ENCODE peak calls at places on chromosomes 2 and 18, in four cellular contexts. I is CD8-positive, alpha-beta T cell; N is right lobe of liver; R is OCI-LY7. V is an unnamed sample.

GRCh38 chr18:10051877-10052631 is 138.2 kb downstream of the VAPA start:
- DNase-seq in I (no peak), N (no peak), R (no peak), V (peak)

GRCh38 chr2:39469807-39470206 is 32.7 kb upstream of the MAP4K3 start:
- DNase-seq in I (no peak), N (peak), R (peak), V (peak)

GRCh38 chr18:12159446-12159845 is 65.8 kb downstream of the ANKRD62 start:
- DNase-seq in I (no peak), N (no peak), R (no peak), V (peak)

GRCh38 chr2:44364604-44365003 is 2.9 kb downstream of the CAMKMT start:
- DNase-seq in I (no peak), N (no peak), R (no peak), V (no peak)

GRCh38 chr2:98634406-98635092 is 26.2 kb downstream of the UNC50 start:
- DNase-seq in I (peak), N (no peak), R (no peak), V (no peak)

GRCh38 chr18:6382968-6383367 is 31.7 kb downstream of the L3MBTL4 start:
- DNase-seq in I (no peak), N (no peak), R (no peak), V (no peak)

GRCh38 chr2:46381263-46381849 is 84.1 kb downstream of the EPAS1 start:
- DNase-seq in I (no peak), N (no peak), R (no peak), V (no peak)

GRCh38 chr2:132582360-132582759 is 87.6 kb downstream of the LYPD1 start:
- DNase-seq in I (no peak), N (no peak), R (no peak), V (no peak)

GRCh38 chr2:146677280-146677679 is 1167.5 kb upstream of the ACVR2A start:
- DNase-seq in I (no peak), N (no peak), R (no peak), V (no peak)

GRCh38 chr2:236166781-236167296 is 1.3 kb downstream of the GBX2 start:
- DNase-seq in I (no peak), N (no peak), R (no peak), V (no peak)

GRCh38 chr18:79987566-79987965 is 797 bp downstream of the TXNL4A start:
- DNase-seq in I (no peak), N (no peak), R (no peak), V (peak)

GRCh38 chr2:28356095-28356911 is 36.4 kb upstream of the FOSL2 start:
- DNase-seq in I (no peak), N (peak), R (no peak), V (peak)

GRCh38 chr2:165699931-165700330 is 94.1 kb downstream of the GALNT3 start:
- DNase-seq in I (no peak), N (no peak), R (peak), V (no peak)

GRCh38 chr2:3630631-3631030 is 27.4 kb upstream of the ALLC start:
- DNase-seq in I (no peak), N (no peak), R (no peak), V (no peak)

GRCh38 chr18:72161686-72162085 is 382.5 kb downstream of the CBLN2 start:
- DNase-seq in I (no peak), N (no peak), R (no peak), V (peak)

GRCh38 chr2:240579071-240579762 is 7.3 kb upstream of the CAPN10 start:
- DNase-seq in I (no peak), N (no peak), R (no peak), V (no peak)

GRCh38 chr2:155701721-155702120 is 630.8 kb downstream of the NR4A2 start:
- DNase-seq in I (no peak), N (no peak), R (no peak), V (no peak)

GRCh38 chr2:31404302-31404701 is 10.2 kb downstream of the XDH start:
- DNase-seq in I (no peak), N (no peak), R (no peak), V (no peak)

GRCh38 chr2:155381446-155381845 is 683.0 kb downstream of the KCNJ3 start:
- DNase-seq in I (no peak), N (no peak), R (no peak), V (no peak)

GRCh38 chr2:240646061-240646899 is 21.0 kb downstream of the GPR35 start:
- DNase-seq in I (no peak), N (no peak), R (no peak), V (no peak)

GRCh38 chr18:58314284-58314683 is 270.3 kb downstream of the NEDD4L start:
- DNase-seq in I (no peak), N (peak), R (no peak), V (peak)

GRCh38 chr18:75277629-75277966 is 67.0 kb downstream of the TSHZ1 start:
- DNase-seq in I (no peak), N (no peak), R (no peak), V (no peak)

GRCh38 chr2:102505290-102505689 is 32.3 kb downstream of the SLC9A4 start:
- DNase-seq in I (no peak), N (no peak), R (no peak), V (no peak)

GRCh38 chr2:557635-558301 is 119.4 kb downstream of the TMEM18 start:
- DNase-seq in I (no peak), N (no peak), R (no peak), V (no peak)

GRCh38 chr2:36492216-36492945 is 105.6 kb downstream of the FEZ2 start:
- DNase-seq in I (no peak), N (no peak), R (no peak), V (peak)

GRCh38 chr2:121707344-121707919 is 29.2 kb downstream of the NIFK start:
- DNase-seq in I (no peak), N (no peak), R (peak), V (no peak)

GRCh38 chr2:2505604-2506003 is 174.5 kb upstream of the MYT1L start:
- DNase-seq in I (no peak), N (no peak), R (no peak), V (no peak)

GRCh38 chr2:149921911-149922616 is 334.5 kb upstream of the MMADHC start:
- DNase-seq in I (no peak), N (no peak), R (no peak), V (no peak)

GRCh38 chr18:2933995-2934394 is 78.9 kb downstream of the LPIN2 start:
- DNase-seq in I (no peak), N (no peak), R (no peak), V (no peak)
- H3K4me3 ChIP-seq in I (no peak), N (no peak), R (no peak), V (no peak)

DNA sequence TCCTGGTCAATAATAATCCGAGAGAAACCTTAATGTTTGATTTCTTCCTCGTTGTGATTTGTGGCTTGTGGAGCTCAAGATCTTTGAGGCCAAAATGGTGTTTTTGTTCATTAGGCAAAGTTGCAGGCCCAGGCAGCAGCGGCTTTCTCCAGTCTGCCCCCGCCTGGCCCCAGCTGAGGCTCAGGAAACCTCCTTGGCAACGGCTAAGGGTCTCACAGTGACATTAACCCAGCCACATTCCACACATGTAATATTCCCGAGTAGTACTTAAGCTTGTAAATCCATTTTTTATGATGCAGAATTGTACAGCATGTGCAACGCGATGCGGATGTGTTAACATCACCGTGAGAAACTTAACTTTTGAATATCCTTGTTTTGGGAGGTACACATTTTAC is 200.1 kb downstream of the BCL11A start:
- DNase-seq in I (no peak), N (no peak), R (peak), V (no peak)
- TF ChIP-seq CTCF in I (no peak), N (no peak), R (peak), V (no peak)

GRCh38 chr2:237731663-237732062 is 66.9 kb upstream of the RBM44 start:
- DNase-seq in I (no peak), N (peak), R (no peak), V (peak)

GRCh38 chr2:237734905-237735623 is 63.5 kb upstream of the RBM44 start:
- DNase-seq in I (no peak), N (no peak), R (no peak), V (no peak)

GRCh38 chr2:237733677-237734300 is 64.8 kb upstream of the RBM44 start:
- DNase-seq in I (no peak), N (peak), R (no peak), V (no peak)

GRCh38 chr2:237732070-237732469 is 66.5 kb upstream of the RBM44 start:
- DNase-seq in I (no peak), N (no peak), R (no peak), V (no peak)

DNA sequence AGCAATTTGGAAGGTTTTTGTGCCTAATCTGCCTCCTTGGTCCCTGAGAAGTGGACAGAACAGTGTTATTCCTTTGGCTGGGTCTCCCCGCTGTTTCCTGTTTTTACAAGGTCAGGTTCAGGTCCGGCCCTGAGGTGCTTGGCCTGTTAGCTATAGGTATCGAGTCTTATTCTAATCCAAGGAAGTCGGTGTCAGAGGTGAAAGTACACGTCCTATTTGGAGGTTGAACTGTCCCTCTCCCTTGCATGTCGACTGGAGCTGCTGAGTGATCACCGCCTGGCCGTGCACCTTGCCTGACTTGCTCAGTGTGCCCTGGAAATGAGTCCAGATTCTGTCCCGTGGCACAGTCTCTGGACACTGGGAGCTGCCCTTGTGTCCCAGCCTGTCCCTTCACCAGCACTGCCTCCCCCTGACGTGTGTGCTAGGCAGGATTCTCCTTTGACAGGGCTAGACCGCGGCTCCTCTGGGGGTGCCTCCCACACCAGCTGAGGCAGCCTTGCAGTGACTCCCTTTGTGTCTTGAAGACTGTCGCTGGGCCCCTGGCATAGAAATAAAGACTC is 65.7 kb upstream of the RBM44 start:
- DNase-seq in I (no peak), N (peak), R (no peak), V (no peak)
- H3K4me3 ChIP-seq in I (no peak), N (peak), R (no peak), V (no peak)

GRCh38 chr2:128457006-128457604 is 138.4 kb upstream of the HS6ST1 start:
- DNase-seq in I (no peak), N (no peak), R (no peak), V (no peak)
- TF ChIP-seq CTCF in I (no peak), N (no peak), R (no peak), V (no peak)

DNA sequence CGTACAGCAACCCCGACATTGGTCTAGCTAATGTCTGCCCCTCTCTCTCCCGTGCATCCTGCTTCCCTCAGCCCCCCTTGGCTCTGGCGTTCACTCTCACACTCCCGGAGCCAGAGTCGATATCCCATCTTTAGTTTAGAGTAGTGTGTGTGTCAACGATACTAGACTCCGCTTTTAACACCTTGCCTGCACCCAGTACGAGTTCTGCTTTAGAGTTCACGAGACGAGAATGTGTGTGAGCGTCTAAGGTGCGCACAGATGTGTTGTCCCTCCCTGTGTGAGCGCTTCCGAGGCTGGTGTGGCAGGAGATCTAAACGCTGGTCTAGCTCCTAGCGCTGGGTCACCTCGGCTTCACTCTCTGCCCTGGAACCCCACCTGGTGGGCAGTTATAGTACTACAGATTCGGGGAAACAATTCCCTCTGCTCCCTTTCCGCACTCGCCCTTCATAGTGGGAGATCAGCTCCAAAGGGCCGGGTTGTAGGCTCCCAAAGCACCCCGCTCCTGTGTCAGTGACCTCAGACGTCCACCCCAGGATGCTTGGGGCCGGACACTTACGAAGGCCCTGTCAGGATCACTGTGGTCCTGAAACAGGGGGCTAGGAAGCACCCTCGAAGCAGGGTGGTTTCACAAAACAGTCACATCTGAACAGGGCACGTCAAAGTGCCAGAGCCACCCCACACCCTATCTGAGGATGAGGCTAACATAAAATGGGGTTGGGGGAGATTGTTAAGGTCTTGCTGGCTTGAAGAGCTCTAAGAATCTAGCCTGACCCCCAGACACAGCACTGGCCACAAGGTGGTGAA is 2.7 kb upstream of the CYP26B1 start:
- DNase-seq in I (peak), N (peak), R (peak), V (peak)
- H3K4me3 ChIP-seq in I (peak), N (peak), R (no peak), V (peak)

GRCh38 chr2:217880490-217880889 is 122.3 kb downstream of the TNS1 start:
- DNase-seq in I (no peak), N (no peak), R (no peak), V (no peak)
- TF ChIP-seq CTCF in I (no peak), N (no peak), R (no peak), V (peak)

DNA sequence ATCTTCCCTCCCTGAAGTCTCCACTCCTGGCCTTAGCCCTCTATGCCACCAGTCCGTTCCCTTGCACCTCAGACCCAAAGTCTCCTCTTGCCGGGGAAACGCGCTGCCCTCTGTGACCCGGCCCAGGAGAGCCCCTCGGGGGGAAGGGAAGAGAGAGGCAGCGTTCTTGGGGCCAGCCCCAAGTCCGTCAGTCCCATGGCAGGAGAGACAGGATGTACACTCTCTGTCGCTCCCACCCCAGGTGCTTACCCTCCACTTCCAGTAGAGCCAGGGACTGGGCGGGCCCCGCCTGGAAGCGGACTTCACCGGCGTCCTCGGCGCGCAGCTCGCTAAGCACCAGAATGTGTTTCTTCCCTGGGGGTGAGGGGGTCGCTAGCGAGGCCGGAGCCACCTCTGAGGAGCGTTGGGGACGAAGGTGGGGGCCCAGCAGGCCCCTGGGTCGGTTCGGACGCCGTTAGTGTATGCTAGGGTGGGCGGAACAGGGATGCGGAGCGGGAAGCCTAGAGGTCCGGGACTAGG is 8.1 kb downstream of the TMEM198 start:
- DNase-seq in I (no peak), N (no peak), R (no peak), V (no peak)
- H3K4me3 ChIP-seq in I (peak), N (peak), R (peak), V (peak)

GRCh38 chr2:191758420-191759199 is 80.7 kb downstream of the NABP1 start:
- DNase-seq in I (peak), N (peak), R (peak), V (peak)
- TF ChIP-seq CTCF in I (peak), N (peak), R (peak), V (peak)